ENCODE peak calls at places on chromosomes 13 and 19, in five cellular contexts. Q, F, Y, G and T are unnamed samples.

GRCh38 chr13:19252381-19252780 is 70.8 kb upstream of the TUBA3C start:
- DNase-seq in Q (no peak), F (no peak), Y (no peak), G (no peak), T (no peak)

GRCh38 chr19:43776285-43776684 is 4.5 kb downstream of the KCNN4 start:
- DNase-seq in Q (no peak), F (no peak), Y (no peak), G (no peak), T (no peak)

GRCh38 chr13:27177852-27178251 is 6.2 kb upstream of the USP12 start:
- DNase-seq in Q (no peak), F (no peak), Y (no peak), G (no peak), T (no peak)

GRCh38 chr19:46404039-46404883 is 9.1 kb downstream of the CCDC8 start:
- DNase-seq in Q (peak), F (no peak), Y (no peak), G (no peak), T (no peak)

GRCh38 chr19:13085673-13086072 is 17.0 kb downstream of the LYL1 start:
- DNase-seq in Q (no peak), F (no peak), Y (no peak), G (no peak), T (no peak)

GRCh38 chr13:112767506-112768471 is 78.0 kb downstream of the ATP11A start:
- DNase-seq in Q (no peak), F (no peak), Y (no peak), G (no peak), T (no peak)

GRCh38 chr13:96952592-96952991 is 41.7 kb downstream of the OXGR1 start:
- DNase-seq in Q (no peak), F (no peak), Y (no peak), G (no peak), T (no peak)

GRCh38 chr13:62781866-62782265 is 1366.2 kb upstream of the PCDH20 start:
- DNase-seq in Q (no peak), F (no peak), Y (no peak), G (no peak), T (no peak)

GRCh38 chr13:46668302-46668720 is 115.3 kb downstream of the LRCH1 start:
- DNase-seq in Q (peak), F (peak), Y (no peak), G (no peak), T (no peak)

GRCh38 chr13:110329798-110330461 is 22.8 kb downstream of the COL4A2 start:
- DNase-seq in Q (peak), F (no peak), Y (no peak), G (no peak), T (no peak)

GRCh38 chr13:31951215-31951678 is 80.3 kb upstream of the FRY start:
- DNase-seq in Q (peak), F (no peak), Y (no peak), G (no peak), T (no peak)

GRCh38 chr13:23509781-23510543 is 60.2 kb upstream of the TNFRSF19 start:
- DNase-seq in Q (no peak), F (peak), Y (no peak), G (no peak), T (no peak)

GRCh38 chr19:1374250-1374577 is 9.5 kb upstream of the NDUFS7 start:
- DNase-seq in Q (peak), F (no peak), Y (no peak), G (no peak), T (no peak)

GRCh38 chr19:2923510-2923909 is 21.3 kb downstream of the ZNF77 start:
- DNase-seq in Q (no peak), F (no peak), Y (no peak), G (peak), T (no peak)

GRCh38 chr19:5489511-5489910 is 34.3 kb downstream of the ZNRF4 start:
- DNase-seq in Q (no peak), F (no peak), Y (no peak), G (no peak), T (no peak)

GRCh38 chr19:35261356-35262100 is 7.2 kb upstream of the USF2 start:
- DNase-seq in Q (no peak), F (no peak), Y (no peak), G (no peak), T (no peak)

GRCh38 chr19:5955638-5955935 is 22.4 kb downstream of the RANBP3 start:
- DNase-seq in Q (no peak), F (no peak), Y (no peak), G (no peak), T (no peak)

GRCh38 chr13:105513448-105513847 is 1022.0 kb downstream of the EFNB2 start:
- DNase-seq in Q (no peak), F (no peak), Y (no peak), G (no peak), T (no peak)

GRCh38 chr19:29807178-29807577 is 4.6 kb upstream of the CCNE1 start:
- DNase-seq in Q (no peak), F (no peak), Y (no peak), G (no peak), T (no peak)

GRCh38 chr13:47886314-47886713 is 114.8 kb downstream of the SUCLA2 start:
- DNase-seq in Q (no peak), F (no peak), Y (no peak), G (no peak), T (no peak)

GRCh38 chr13:49540552-49540951 is 44.8 kb downstream of the PHF11 start:
- DNase-seq in Q (no peak), F (peak), Y (no peak), G (no peak), T (no peak)

GRCh38 chr19:36141039-36141914 is 1.4 kb downstream of the CAPNS1 start:
- DNase-seq in Q (peak), F (no peak), Y (peak), G (peak), T (peak)